ENCODE peak calls at places on chromosome 1, in four cellular contexts. R is nephron progenitor cell, W is Calu3, O is HAP-1. B is an unnamed sample.

GRCh38 chr1:22101199-22101598 is 41.7 kb downstream of the WNT4 start:
- DNase-seq in R (no peak), W (no peak), O (no peak), B (no peak)

GRCh38 chr1:22745675-22746585 is 35.3 kb downstream of the EPHB2 start:
- DNase-seq in R (no peak), W (peak; percentile 23), O (no peak), B (no peak)

GRCh38 chr1:152415454-152416227 is 1.6 kb upstream of the CRNN start:
- DNase-seq in R (no peak), W (no peak), O (no peak), B (no peak)

GRCh38 chr1:53024117-53024516 is 37.9 kb upstream of the PODN start:
- DNase-seq in R (no peak), W (no peak), O (no peak), B (no peak)

GRCh38 chr1:183956559-183957188 is 80.9 kb downstream of the COLGALT2 start:
- DNase-seq in R (no peak), W (peak; percentile 31), O (no peak), B (peak; percentile 38)

GRCh38 chr1:156551866-156552265 is 20.5 kb downstream of the IQGAP3 start:
- DNase-seq in R (no peak), W (peak; percentile 16), O (no peak), B (no peak)

GRCh38 chr1:9494936-9495758 is 44.1 kb upstream of the SLC25A33 start:
- DNase-seq in R (peak; percentile 78), W (peak; percentile 58), O (peak; percentile 80), B (peak; percentile 54)

GRCh38 chr1:221720545-221720944 is 21.3 kb downstream of the DUSP10 start:
- DNase-seq in R (no peak), W (no peak), O (no peak), B (no peak)

GRCh38 chr1:213772142-213772541 is 215.6 kb upstream of the PROX1 start:
- DNase-seq in R (no peak), W (no peak), O (no peak), B (no peak)

GRCh38 chr1:227215863-227216510 is 102.3 kb downstream of the CDC42BPA start:
- DNase-seq in R (no peak), W (no peak), O (no peak), B (no peak)

GRCh38 chr1:109910123-109910962 is at the start of gene CSF1:
- DNase-seq in R (peak; percentile 71), W (peak; percentile 45), O (peak; percentile 82), B (peak; percentile 28)

GRCh38 chr1:183739640-183740385 is 65.1 kb upstream of the RGL1 start:
- DNase-seq in R (no peak), W (no peak), O (no peak), B (no peak)

GRCh38 chr1:72283204-72284083 is 1.1 kb upstream of the NEGR1 start:
- DNase-seq in R (peak; percentile 63), W (peak; percentile 64), O (peak; percentile 49), B (no peak)

GRCh38 chr1:22420456-22421053 is 31.1 kb upstream of the ZBTB40 start:
- DNase-seq in R (peak; percentile 82), W (peak; percentile 75), O (peak; percentile 87), B (peak; percentile 44)

GRCh38 chr1:3320246-3321152 is 134.0 kb upstream of the ARHGEF16 start:
- DNase-seq in R (no peak), W (peak; percentile 70), O (no peak), B (no peak)

GRCh38 chr1:7683521-7683920 is 87.6 kb upstream of the VAMP3 start:
- DNase-seq in R (no peak), W (no peak), O (no peak), B (no peak)

GRCh38 chr1:167934407-167935251 is 1.9 kb upstream of the DCAF6 start:
- DNase-seq in R (no peak), W (no peak), O (no peak), B (no peak)

GRCh38 chr1:78447096-78447495 is 43.7 kb upstream of the PTGFR start:
- DNase-seq in R (no peak), W (no peak), O (no peak), B (no peak)

GRCh38 chr1:110425196-110425595 is 17.7 kb upstream of the LAMTOR5 start:
- DNase-seq in R (no peak), W (no peak), O (no peak), B (no peak)

GRCh38 chr1:114341886-114342285 is 169.1 kb downstream of the TRIM33 start:
- DNase-seq in R (no peak), W (no peak), O (no peak), B (no peak)

GRCh38 chr1:165138960-165139359 is 217.6 kb downstream of the LMX1A start:
- DNase-seq in R (no peak), W (no peak), O (no peak), B (no peak)

GRCh38 chr1:236024655-236025054 is 40.2 kb downstream of the NID1 start:
- DNase-seq in R (no peak), W (no peak), O (no peak), B (no peak)

GRCh38 chr1:205669341-205670142 is 10.8 kb downstream of the SLC45A3 start:
- DNase-seq in R (no peak), W (no peak), O (no peak), B (no peak)

GRCh38 chr1:232594018-232594502 is 35.9 kb downstream of the SIPA1L2 start:
- DNase-seq in R (no peak), W (no peak), O (no peak), B (no peak)

GRCh38 chr1:183655562-183656075 is 2.5 kb upstream of the APOBEC4 start:
- DNase-seq in R (peak; percentile 86), W (peak; percentile 86), O (peak; percentile 89), B (peak; percentile 69)

GRCh38 chr1:32963746-32964460 is 706 bp downstream of the RNF19B start:
- DNase-seq in R (peak; percentile 72), W (peak; percentile 68), O (peak; percentile 88), B (peak; percentile 54)

GRCh38 chr1:109926662-109927300 is 16.1 kb downstream of the CSF1 start:
- DNase-seq in R (no peak), W (no peak), O (no peak), B (no peak)

GRCh38 chr1:244780311-244780710 is 55.1 kb upstream of the COX20 start:
- DNase-seq in R (no peak), W (no peak), O (no peak), B (no peak)

GRCh38 chr1:114466334-114467014 is 44.5 kb downstream of the TRIM33 start:
- DNase-seq in R (no peak), W (no peak), O (no peak), B (no peak)

GRCh38 chr1:220922951-220923350 is 43.7 kb downstream of the HLX start:
- DNase-seq in R (no peak), W (no peak), O (no peak), B (no peak)

GRCh38 chr1:224632921-224633321 is 16.8 kb downstream of the CNIH3 start:
- DNase-seq in R (no peak), W (no peak), O (no peak), B (no peak)

B was measured in effector CD4-positive, alpha-beta T cell.